ENCODE peak calls at places on chromosomes 16 and 17, in eight cellular contexts. S, B, X, M, D, P, A and U are unnamed samples.

GRCh38 chr16:22010902-22011301 is 3.0 kb downstream of the MOSMO start:
- DNase-seq in P (no peak), M (no peak), D (no peak), S (no peak), X (no peak), B (no peak), A (no peak), U (no peak)

GRCh38 chr16:87723224-87723619 is 42.6 kb downstream of the KLHDC4 start:
- DNase-seq in A (peak), M (peak), X (no peak), S (peak), P (no peak), B (peak), D (peak), U (peak)

GRCh38 chr17:29714146-29714545 is 91.4 kb upstream of the CORO6 start:
- DNase-seq in B (no peak), X (no peak), A (no peak), M (no peak), D (no peak), S (no peak), P (no peak), U (no peak)

GRCh38 chr16:52597772-52598483 is 51.0 kb upstream of the TOX3 start:
- DNase-seq in P (no peak), S (no peak), D (no peak), A (no peak), M (no peak), X (no peak), B (no peak), U (no peak)

GRCh38 chr17:9389116-9389515 is 186.5 kb downstream of the STX8 start:
- DNase-seq in B (no peak), A (peak), P (no peak), D (peak), M (peak), S (no peak), X (no peak), U (peak)

GRCh38 chr17:39960406-39961053 is 2.3 kb upstream of the GSDMA start:
- DNase-seq in P (no peak), B (no peak), D (peak), X (no peak), M (no peak), A (no peak), S (no peak), U (no peak)

GRCh38 chr17:21129023-21129681 is 2.4 kb downstream of the DHRS7B start:
- DNase-seq in B (no peak), A (peak), X (no peak), M (peak), S (no peak), D (peak), P (no peak), U (no peak)

GRCh38 chr17:5272313-5272712 is 9.8 kb upstream of the RABEP1 start:
- DNase-seq in B (no peak), D (peak), X (no peak), A (peak), P (no peak), M (no peak), S (no peak), U (no peak)

GRCh38 chr17:52442350-52442749 is 283.8 kb upstream of the CA10 start:
- DNase-seq in A (no peak), D (no peak), P (no peak), B (no peak), S (no peak), X (no peak), M (no peak), U (no peak)

GRCh38 chr17:31627960-31628359 is 231.1 kb downstream of the COPRS start:
- DNase-seq in A (peak), P (no peak), S (no peak), X (no peak), D (peak), B (no peak), M (peak), U (no peak)

GRCh38 chr17:7324438-7324779 is 4.7 kb downstream of the NEURL4 start:
- DNase-seq in P (no peak), S (no peak), D (no peak), M (no peak), A (no peak), B (no peak), X (no peak), U (no peak)

GRCh38 chr17:73595068-73595865 is 49.0 kb downstream of the SDK2 start:
- DNase-seq in B (peak), P (no peak), A (peak), D (peak), M (peak), S (peak), X (no peak), U (no peak)
- TF ChIP-seq CTCF in B (peak), P (no peak), A (peak), D (peak), M (peak), S (peak), X (no peak), U (peak)

GRCh38 chr17:81987161-81987770 is 9.8 kb downstream of the ASPSCR1 start:
- DNase-seq in X (no peak), M (no peak), S (no peak), P (no peak), A (no peak), B (no peak), D (no peak), U (no peak)

GRCh38 chr17:81991684-81992513 is 14.5 kb downstream of the ASPSCR1 start:
- DNase-seq in M (peak), A (peak), P (peak), B (peak), S (peak), D (peak), X (no peak), U (no peak)

GRCh38 chr17:81993726-81994592 is 16.5 kb downstream of the ASPSCR1 start:
- DNase-seq in X (no peak), P (no peak), S (no peak), D (no peak), A (no peak), M (no peak), B (no peak), U (no peak)

GRCh38 chr17:81994593-81995462 is 17.4 kb downstream of the ASPSCR1 start:
- DNase-seq in P (no peak), X (no peak), M (peak), D (no peak), A (no peak), S (no peak), B (no peak), U (no peak)

DNA sequence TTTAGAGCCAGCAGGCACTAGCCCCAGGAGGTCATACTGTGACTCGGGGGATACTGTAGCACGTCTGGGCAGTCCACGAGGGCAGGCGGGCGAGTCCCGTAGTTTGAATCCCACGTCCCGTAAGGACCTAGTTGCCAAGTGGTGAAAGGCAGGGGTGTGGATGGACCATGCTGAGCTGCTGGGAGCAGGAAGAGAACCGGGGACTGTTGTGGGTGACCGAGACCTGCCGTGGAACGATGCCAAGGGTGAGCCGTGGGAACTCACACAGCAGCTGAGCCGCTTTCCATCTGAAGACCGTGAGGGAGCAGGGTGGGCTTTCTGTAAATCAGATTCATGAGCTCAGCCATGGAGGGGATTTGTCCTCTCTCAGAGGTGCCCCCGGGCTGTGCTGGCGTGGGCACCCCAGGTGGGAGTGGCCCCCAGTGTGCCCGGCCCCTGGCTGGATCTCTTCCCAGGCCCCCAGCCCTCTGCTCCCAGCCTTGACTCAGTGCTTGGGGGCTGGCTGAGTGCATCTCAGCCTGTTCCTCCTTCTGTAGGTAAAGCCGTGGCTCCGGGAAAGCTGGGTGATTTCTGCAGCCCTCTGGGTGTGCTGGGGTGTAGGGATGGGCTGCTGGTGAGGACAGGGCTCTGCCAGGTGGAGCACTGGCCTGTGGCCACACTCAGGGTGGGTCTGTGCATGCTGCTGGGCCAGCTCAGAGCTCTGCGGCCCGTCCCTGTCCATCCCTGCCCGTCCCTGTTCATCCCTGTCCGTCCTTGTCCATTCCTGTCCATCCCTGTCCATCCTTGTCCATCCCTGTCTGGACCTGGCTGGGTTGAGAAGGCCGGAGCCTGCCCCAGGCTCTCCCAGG is 13.6 kb downstream of the ASPSCR1 start:
- DNase-seq in M (no peak), A (no peak), D (no peak), X (no peak), S (no peak), B (no peak), P (no peak), U (no peak)
- H3K4me3 ChIP-seq in M (no peak), A (no peak), D (no peak), X (no peak), S (no peak), B (no peak), P (no peak), U (no peak)

GRCh38 chr16:72884573-72884972 is 163.4 kb downstream of the ZFHX3 start:
- DNase-seq in D (no peak), A (no peak), S (no peak), P (no peak), X (no peak), B (no peak), M (no peak), U (no peak)
- TF ChIP-seq CTCF in D (no peak), A (no peak), S (no peak), P (no peak), X (no peak), B (no peak), M (no peak), U (no peak)

DNA sequence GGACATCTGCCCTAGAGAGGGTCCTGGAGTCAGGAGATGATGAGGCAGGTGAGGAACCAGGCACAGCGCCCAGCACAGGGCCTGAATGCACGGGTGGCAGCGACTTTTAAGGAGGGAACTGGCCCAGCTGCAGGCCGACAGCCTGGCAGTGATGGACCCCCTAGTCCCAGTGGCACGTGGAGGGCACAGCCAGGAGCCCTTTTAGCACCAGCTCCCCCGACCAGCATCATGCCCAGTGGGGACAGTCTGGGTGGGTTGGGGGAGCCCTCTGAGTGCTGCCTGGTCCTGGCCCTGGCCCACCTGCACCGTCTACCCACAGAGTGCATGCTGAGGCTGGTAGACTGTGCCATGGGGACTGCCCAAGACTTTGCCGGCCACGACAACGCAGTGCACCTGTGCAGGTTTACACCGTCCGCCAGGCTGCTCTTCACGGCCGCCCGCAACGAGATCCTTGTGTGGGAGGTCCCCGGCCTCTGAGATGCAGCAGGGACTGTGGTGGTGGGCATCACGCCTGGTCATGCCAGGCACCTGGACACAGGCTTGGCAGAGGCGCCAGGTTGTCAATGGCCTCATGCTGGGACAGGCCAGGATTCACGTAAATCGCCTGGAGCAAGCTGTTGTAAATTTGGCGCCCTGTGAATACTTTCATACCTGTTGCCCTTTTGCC is 686 bp upstream of the RHOT2 start:
- DNase-seq in B (no peak), M (no peak), X (no peak), S (no peak), A (no peak), D (no peak), P (no peak), U (no peak)
- H3K4me3 ChIP-seq in B (peak), M (no peak), X (peak), S (peak), A (no peak), D (no peak), P (peak), U (no peak)

GRCh38 chr16:189604-190186 is 9.4 kb downstream of the HBQ1 start:
- DNase-seq in D (no peak), M (no peak), P (no peak), S (no peak), X (no peak), B (no peak), A (no peak), U (no peak)

GRCh38 chr16:191783-192294 is 11.6 kb downstream of the HBQ1 start:
- DNase-seq in M (no peak), D (no peak), S (no peak), P (no peak), B (no peak), A (peak), X (no peak), U (no peak)

GRCh38 chr16:187330-187729 is 7.1 kb downstream of the HBQ1 start:
- DNase-seq in A (no peak), P (no peak), B (no peak), S (no peak), D (no peak), X (no peak), M (no peak), U (no peak)

GRCh38 chr16:185691-186090 is 5.4 kb downstream of the HBQ1 start:
- DNase-seq in D (no peak), A (no peak), M (no peak), P (no peak), S (no peak), B (no peak), X (no peak), U (no peak)

DNA sequence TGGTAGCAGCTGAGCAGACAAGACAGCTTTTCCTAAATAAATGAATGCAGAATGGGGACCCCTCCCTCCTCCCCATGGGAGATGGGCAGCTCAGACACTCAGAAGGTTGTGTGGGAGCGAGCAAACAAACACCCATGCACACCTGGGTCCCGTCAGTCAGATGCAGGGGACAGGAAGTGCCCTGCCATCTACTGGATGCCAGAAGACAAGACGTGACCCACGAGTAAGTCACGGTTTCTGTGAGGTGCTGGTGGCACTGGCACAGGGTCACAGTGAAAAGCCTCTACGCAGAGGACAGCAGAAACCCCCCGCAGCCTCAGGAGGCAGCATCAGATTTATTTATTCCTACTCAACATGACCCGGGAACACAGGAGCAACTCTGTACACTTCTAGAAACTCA is 8.4 kb downstream of the HBQ1 start:
- DNase-seq in B (no peak), X (no peak), P (no peak), M (no peak), A (no peak), D (no peak), S (no peak), U (no peak)
- TF ChIP-seq CTCF in B (no peak), X (no peak), P (no peak), M (peak), A (no peak), D (peak), S (no peak), U (peak)

GRCh38 chr17:64329571-64329970 is 61.1 kb downstream of the PECAM1 start:
- DNase-seq in P (no peak), X (no peak), D (peak), S (no peak), A (no peak), B (no peak), M (no peak), U (no peak)

GRCh38 chr17:64331946-64332493 is 58.6 kb downstream of the PECAM1 start:
- DNase-seq in M (no peak), A (peak), X (no peak), P (no peak), B (peak), D (peak), S (peak), U (no peak)

GRCh38 chr17:64334851-64335250 is 55.8 kb downstream of the PECAM1 start:
- DNase-seq in S (no peak), M (no peak), A (no peak), D (no peak), B (no peak), P (no peak), X (no peak), U (no peak)

GRCh38 chr17:64331366-64331765 is 59.3 kb downstream of the PECAM1 start:
- DNase-seq in S (no peak), X (no peak), A (no peak), P (no peak), D (no peak), B (no peak), M (no peak), U (no peak)

DNA sequence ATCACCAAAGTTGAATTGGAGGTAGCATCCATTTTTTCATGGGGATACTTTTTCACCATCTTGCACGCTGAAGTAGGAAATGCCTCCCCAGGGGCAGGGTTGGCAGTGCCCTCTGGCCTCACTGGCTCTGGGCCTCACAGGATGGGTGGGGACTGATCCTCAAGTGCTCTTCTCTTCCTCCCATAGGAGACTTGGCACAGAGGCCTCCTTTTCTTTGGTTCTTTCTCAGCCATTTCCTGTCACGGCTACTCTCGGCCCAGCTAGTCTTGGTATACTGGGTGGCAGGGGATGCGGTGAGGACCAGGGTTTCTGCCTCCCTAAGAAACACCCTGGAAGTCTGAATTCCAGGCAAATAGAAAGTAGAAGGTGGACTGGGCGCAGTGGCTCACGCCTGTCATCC is 58.2 kb downstream of the PECAM1 start:
- DNase-seq in X (no peak), P (no peak), M (no peak), S (peak), A (no peak), D (no peak), B (peak), U (no peak)
- H3K4me3 ChIP-seq in X (no peak), P (no peak), M (no peak), S (no peak), A (no peak), D (no peak), B (no peak), U (no peak)

GRCh38 chr16:3022208-3022696 is 1.5 kb downstream of the HCFC1R1 start:
- DNase-seq in P (peak), A (peak), X (peak), B (peak), D (peak), S (peak), M (peak), U (peak)

GRCh38 chr16:3020604-3021448 is 658 bp downstream of the TNFRSF12A start:
- DNase-seq in B (peak), M (peak), D (peak), A (peak), S (peak), P (peak), X (peak), U (peak)

GRCh38 chr16:3020247-3020603 is at the start of gene TNFRSF12A:
- DNase-seq in B (peak), M (peak), D (peak), A (peak), X (peak), S (peak), P (peak), U (no peak)

GRCh38 chr16:3022697-3023414 is 886 bp downstream of the HCFC1R1 start:
- DNase-seq in B (no peak), M (peak), S (no peak), D (no peak), A (peak), X (no peak), P (no peak), U (no peak)

DNA sequence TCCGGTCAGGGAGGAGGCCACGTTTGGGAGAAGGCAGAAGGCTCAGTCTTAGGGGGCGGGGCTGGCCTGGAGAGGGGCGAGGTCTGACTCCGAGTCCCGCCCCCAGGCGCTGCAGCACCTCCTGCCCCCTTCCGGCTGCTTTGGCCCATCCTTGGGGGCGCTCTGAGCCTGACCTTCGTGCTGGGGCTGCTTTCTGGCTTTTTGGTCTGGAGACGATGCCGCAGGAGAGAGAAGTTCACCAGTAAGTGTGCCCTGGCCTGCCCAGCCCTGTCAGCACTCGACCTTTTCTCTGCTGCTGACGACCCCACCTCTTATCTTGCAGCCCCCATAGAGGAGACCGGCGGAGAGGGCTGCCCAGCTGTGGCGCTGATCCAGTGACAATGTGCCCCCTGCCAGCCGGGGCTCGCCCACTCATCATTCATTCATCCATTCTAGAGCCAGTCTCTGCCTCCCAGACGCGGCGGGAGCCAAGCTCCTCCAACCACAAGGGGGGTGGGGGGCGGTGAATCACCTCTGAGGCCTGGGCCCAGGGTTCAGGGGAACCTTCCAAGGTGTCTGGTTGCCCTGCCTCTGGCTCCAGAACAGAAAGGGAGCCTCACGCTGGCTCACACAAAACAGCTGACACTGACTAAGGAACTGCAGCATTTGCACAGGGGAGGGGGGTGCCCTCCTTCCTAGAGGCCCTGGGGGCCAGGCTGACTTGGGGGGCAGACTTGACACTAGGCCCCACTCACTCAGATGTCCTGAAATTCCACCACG is 1.5 kb downstream of the TNFRSF12A start:
- DNase-seq in D (peak), S (peak), P (peak), X (peak), M (peak), B (peak), A (peak), U (peak)
- TF ChIP-seq CTCF in D (no peak), S (no peak), P (peak), X (no peak), M (peak), B (peak), A (peak), U (peak)

DNA sequence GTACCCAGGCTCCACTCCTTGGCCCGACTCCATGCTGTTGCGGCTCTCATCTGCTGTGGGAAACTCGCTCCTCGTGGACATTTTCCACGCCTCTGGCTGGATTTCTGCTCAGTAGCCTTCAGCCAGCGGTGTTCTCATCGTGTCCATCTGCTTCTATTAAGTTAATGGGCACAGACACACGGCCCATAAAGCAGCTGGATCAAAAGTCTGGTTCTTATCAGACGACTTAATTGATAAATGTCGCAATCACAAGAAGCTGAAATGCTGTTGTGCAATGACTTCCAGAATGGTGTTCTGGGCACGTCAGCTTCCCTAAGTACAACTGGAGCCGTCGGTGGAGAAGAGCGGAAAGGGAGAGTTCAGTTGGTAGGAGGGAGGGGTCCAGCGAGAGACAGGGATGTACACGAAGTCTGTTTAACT is 211.7 kb upstream of the CHMP6 start:
- DNase-seq in A (peak), B (no peak), X (no peak), D (no peak), M (peak), P (no peak), S (no peak), U (no peak)
- H3K4me3 ChIP-seq in A (peak), B (no peak), X (no peak), D (no peak), M (no peak), P (no peak), S (no peak), U (no peak)